ENCODE peak calls at places on chromosome 3, in ten cellular contexts. One of them, this sample, is unnamed.

GRCh38 chr3:195048059-195048905 is 222.7 kb downstream of the XXYLT1 start:
- DNase-seq in KBM-7: no peak
- DNase-seq in CD4-positive, alpha-beta memory T cell: no peak
- DNase-seq in AG10803: no peak
- DNase-seq in fibroblast of pulmonary artery: no peak
- DNase-seq in activated gamma-delta T cell treated with Interleukin-2 at 50 U/mL for 16 hours: no peak
- DNase-seq in A549: no peak
- DNase-seq in GM23248: no peak
- DNase-seq in kidney glomerular epithelial cell: no peak
- DNase-seq in PC-3: no peak
- DNase-seq in this sample: no peak

GRCh38 chr3:187264051-187264450 is 27.5 kb downstream of the MASP1 start:
- DNase-seq in KBM-7: no peak
- DNase-seq in CD4-positive, alpha-beta memory T cell: no peak
- DNase-seq in AG10803: peak; percentile 78
- DNase-seq in fibroblast of pulmonary artery: peak; percentile 69
- DNase-seq in activated gamma-delta T cell treated with Interleukin-2 at 50 U/mL for 16 hours: no peak
- DNase-seq in A549: peak; percentile 38
- DNase-seq in GM23248: peak; percentile 82
- DNase-seq in kidney glomerular epithelial cell: peak; percentile 97
- DNase-seq in PC-3: peak; percentile 80
- DNase-seq in this sample: no peak

GRCh38 chr3:149559989-149560388 is 85.5 kb downstream of the TM4SF4 start:
- DNase-seq in KBM-7: no peak
- DNase-seq in CD4-positive, alpha-beta memory T cell: no peak
- DNase-seq in AG10803: peak; percentile 31
- DNase-seq in fibroblast of pulmonary artery: no peak
- DNase-seq in activated gamma-delta T cell treated with Interleukin-2 at 50 U/mL for 16 hours: no peak
- DNase-seq in A549: no peak
- DNase-seq in GM23248: no peak
- DNase-seq in kidney glomerular epithelial cell: no peak
- DNase-seq in PC-3: no peak
- DNase-seq in this sample: no peak

GRCh38 chr3:138332472-138333073 is 2.9 kb upstream of the NME9 start:
- DNase-seq in KBM-7: peak; percentile 54
- DNase-seq in CD4-positive, alpha-beta memory T cell: peak; percentile 26
- DNase-seq in AG10803: peak; percentile 60
- DNase-seq in fibroblast of pulmonary artery: peak; percentile 70
- DNase-seq in activated gamma-delta T cell treated with Interleukin-2 at 50 U/mL for 16 hours: no peak
- DNase-seq in A549: peak; percentile 44
- DNase-seq in GM23248: peak; percentile 70
- DNase-seq in kidney glomerular epithelial cell: peak; percentile 53
- DNase-seq in PC-3: peak; percentile 51
- DNase-seq in this sample: peak; percentile 17

GRCh38 chr3:133047980-133048379 is 9.8 kb downstream of the TMEM108 start:
- DNase-seq in KBM-7: no peak
- DNase-seq in CD4-positive, alpha-beta memory T cell: no peak
- DNase-seq in AG10803: no peak
- DNase-seq in fibroblast of pulmonary artery: no peak
- DNase-seq in activated gamma-delta T cell treated with Interleukin-2 at 50 U/mL for 16 hours: no peak
- DNase-seq in A549: no peak
- DNase-seq in GM23248: no peak
- DNase-seq in kidney glomerular epithelial cell: no peak
- DNase-seq in PC-3: no peak
- DNase-seq in this sample: no peak

GRCh38 chr3:115989927-115990326 is 366.6 kb downstream of the GAP43 start:
- DNase-seq in KBM-7: no peak
- DNase-seq in CD4-positive, alpha-beta memory T cell: no peak
- DNase-seq in AG10803: peak; percentile 70
- DNase-seq in fibroblast of pulmonary artery: no peak
- DNase-seq in activated gamma-delta T cell treated with Interleukin-2 at 50 U/mL for 16 hours: no peak
- DNase-seq in A549: no peak
- DNase-seq in GM23248: peak; percentile 85
- DNase-seq in kidney glomerular epithelial cell: peak; percentile 30
- DNase-seq in PC-3: no peak
- DNase-seq in this sample: no peak

GRCh38 chr3:16427309-16427965 is 86.1 kb downstream of the RFTN1 start:
- DNase-seq in KBM-7: no peak
- DNase-seq in CD4-positive, alpha-beta memory T cell: no peak
- DNase-seq in AG10803: peak; percentile 96
- DNase-seq in fibroblast of pulmonary artery: peak; percentile 97
- DNase-seq in activated gamma-delta T cell treated with Interleukin-2 at 50 U/mL for 16 hours: no peak
- DNase-seq in A549: peak; percentile 21
- DNase-seq in GM23248: peak; percentile 93
- DNase-seq in kidney glomerular epithelial cell: peak; percentile 23
- DNase-seq in PC-3: peak; percentile 17
- DNase-seq in this sample: no peak

GRCh38 chr3:10421996-10422395 is 83.4 kb downstream of the ATP2B2 start:
- DNase-seq in KBM-7: no peak
- DNase-seq in CD4-positive, alpha-beta memory T cell: no peak
- DNase-seq in AG10803: no peak
- DNase-seq in fibroblast of pulmonary artery: no peak
- DNase-seq in activated gamma-delta T cell treated with Interleukin-2 at 50 U/mL for 16 hours: no peak
- DNase-seq in A549: no peak
- DNase-seq in GM23248: no peak
- DNase-seq in kidney glomerular epithelial cell: no peak
- DNase-seq in PC-3: no peak
- DNase-seq in this sample: no peak

GRCh38 chr3:189787622-189788021 is 156.4 kb downstream of the TP63 start:
- DNase-seq in KBM-7: no peak
- DNase-seq in CD4-positive, alpha-beta memory T cell: no peak
- DNase-seq in AG10803: peak; percentile 29
- DNase-seq in fibroblast of pulmonary artery: peak; percentile 6
- DNase-seq in activated gamma-delta T cell treated with Interleukin-2 at 50 U/mL for 16 hours: no peak
- DNase-seq in A549: no peak
- DNase-seq in GM23248: peak; percentile 73
- DNase-seq in kidney glomerular epithelial cell: no peak
- DNase-seq in PC-3: peak; percentile 54
- DNase-seq in this sample: no peak

GRCh38 chr3:178680037-178680436 is 143.8 kb downstream of the KCNMB2 start:
- DNase-seq in KBM-7: no peak
- DNase-seq in CD4-positive, alpha-beta memory T cell: no peak
- DNase-seq in AG10803: no peak
- DNase-seq in fibroblast of pulmonary artery: no peak
- DNase-seq in activated gamma-delta T cell treated with Interleukin-2 at 50 U/mL for 16 hours: no peak
- DNase-seq in A549: no peak
- DNase-seq in GM23248: no peak
- DNase-seq in kidney glomerular epithelial cell: no peak
- DNase-seq in PC-3: no peak
- DNase-seq in this sample: no peak

GRCh38 chr3:45906681-45907220 is 20.4 kb downstream of the CCR9 start:
- DNase-seq in KBM-7: no peak
- DNase-seq in CD4-positive, alpha-beta memory T cell: no peak
- DNase-seq in AG10803: peak; percentile 69
- DNase-seq in fibroblast of pulmonary artery: peak; percentile 65
- DNase-seq in activated gamma-delta T cell treated with Interleukin-2 at 50 U/mL for 16 hours: no peak
- DNase-seq in A549: no peak
- DNase-seq in GM23248: peak; percentile 92
- DNase-seq in kidney glomerular epithelial cell: peak; percentile 1
- DNase-seq in PC-3: peak; percentile 63
- DNase-seq in this sample: no peak

GRCh38 chr3:123813876-123814275 is 70.3 kb downstream of the MYLK start:
- DNase-seq in KBM-7: no peak
- DNase-seq in CD4-positive, alpha-beta memory T cell: no peak
- DNase-seq in AG10803: peak; percentile 76
- DNase-seq in fibroblast of pulmonary artery: no peak
- DNase-seq in activated gamma-delta T cell treated with Interleukin-2 at 50 U/mL for 16 hours: no peak
- DNase-seq in A549: no peak
- DNase-seq in GM23248: peak; percentile 85
- DNase-seq in kidney glomerular epithelial cell: no peak
- DNase-seq in PC-3: peak; percentile 31
- DNase-seq in this sample: no peak

GRCh38 chr3:188769833-188770232 is 401.9 kb upstream of the TPRG1 start:
- DNase-seq in KBM-7: no peak
- DNase-seq in CD4-positive, alpha-beta memory T cell: no peak
- DNase-seq in AG10803: no peak
- DNase-seq in fibroblast of pulmonary artery: no peak
- DNase-seq in activated gamma-delta T cell treated with Interleukin-2 at 50 U/mL for 16 hours: no peak
- DNase-seq in A549: no peak
- DNase-seq in GM23248: no peak
- DNase-seq in kidney glomerular epithelial cell: no peak
- DNase-seq in PC-3: no peak
- DNase-seq in this sample: no peak

GRCh38 chr3:98798820-98799219 is 35.7 kb downstream of the ST3GAL6 start:
- DNase-seq in KBM-7: no peak
- DNase-seq in CD4-positive, alpha-beta memory T cell: no peak
- DNase-seq in AG10803: no peak
- DNase-seq in fibroblast of pulmonary artery: no peak
- DNase-seq in activated gamma-delta T cell treated with Interleukin-2 at 50 U/mL for 16 hours: no peak
- DNase-seq in A549: no peak
- DNase-seq in GM23248: no peak
- DNase-seq in kidney glomerular epithelial cell: no peak
- DNase-seq in PC-3: no peak
- DNase-seq in this sample: no peak

GRCh38 chr3:168029705-168030104 is 66.0 kb downstream of the GOLIM4 start:
- DNase-seq in KBM-7: no peak
- DNase-seq in CD4-positive, alpha-beta memory T cell: no peak
- DNase-seq in AG10803: no peak
- DNase-seq in fibroblast of pulmonary artery: no peak
- DNase-seq in activated gamma-delta T cell treated with Interleukin-2 at 50 U/mL for 16 hours: no peak
- DNase-seq in A549: no peak
- DNase-seq in GM23248: no peak
- DNase-seq in kidney glomerular epithelial cell: no peak
- DNase-seq in PC-3: no peak
- DNase-seq in this sample: no peak

GRCh38 chr3:155185623-155186022 is 105.5 kb downstream of the MME start:
- DNase-seq in KBM-7: no peak
- DNase-seq in CD4-positive, alpha-beta memory T cell: no peak
- DNase-seq in AG10803: peak; percentile 84
- DNase-seq in fibroblast of pulmonary artery: peak; percentile 72
- DNase-seq in activated gamma-delta T cell treated with Interleukin-2 at 50 U/mL for 16 hours: no peak
- DNase-seq in A549: no peak
- DNase-seq in GM23248: peak; percentile 82
- DNase-seq in kidney glomerular epithelial cell: no peak
- DNase-seq in PC-3: peak; percentile 27
- DNase-seq in this sample: no peak

GRCh38 chr3:12034440-12034839 is 30.3 kb downstream of the SYN2 start:
- DNase-seq in KBM-7: no peak
- DNase-seq in CD4-positive, alpha-beta memory T cell: no peak
- DNase-seq in AG10803: no peak
- DNase-seq in fibroblast of pulmonary artery: no peak
- DNase-seq in activated gamma-delta T cell treated with Interleukin-2 at 50 U/mL for 16 hours: no peak
- DNase-seq in A549: no peak
- DNase-seq in GM23248: no peak
- DNase-seq in kidney glomerular epithelial cell: no peak
- DNase-seq in PC-3: no peak
- DNase-seq in this sample: no peak

GRCh38 chr3:194387276-194387675 is 11.8 kb downstream of the GP5 start:
- DNase-seq in KBM-7: no peak
- DNase-seq in CD4-positive, alpha-beta memory T cell: no peak
- DNase-seq in AG10803: no peak
- DNase-seq in fibroblast of pulmonary artery: no peak
- DNase-seq in activated gamma-delta T cell treated with Interleukin-2 at 50 U/mL for 16 hours: no peak
- DNase-seq in A549: no peak
- DNase-seq in GM23248: no peak
- DNase-seq in kidney glomerular epithelial cell: no peak
- DNase-seq in PC-3: no peak
- DNase-seq in this sample: no peak

GRCh38 chr3:117238805-117239204 is 529.2 kb downstream of the TUSC7 start:
- DNase-seq in KBM-7: no peak
- DNase-seq in CD4-positive, alpha-beta memory T cell: no peak
- DNase-seq in AG10803: no peak
- DNase-seq in fibroblast of pulmonary artery: no peak
- DNase-seq in activated gamma-delta T cell treated with Interleukin-2 at 50 U/mL for 16 hours: no peak
- DNase-seq in A549: no peak
- DNase-seq in GM23248: no peak
- DNase-seq in kidney glomerular epithelial cell: no peak
- DNase-seq in PC-3: no peak
- DNase-seq in this sample: no peak

This sample was measured in naive thymus-derived CD4-positive, alpha-beta T cell.